ENCODE peak calls at places on chromosomes 5 and 9, in four cellular contexts. One of them, this sample, is unnamed.

GRCh38 chr9:34898846-34899245 is 59.2 kb upstream of the PHF24 start:
- DNase-seq in A549: no peak
- DNase-seq in K562: no peak
- DNase-seq in GM12878: no peak
- DNase-seq in this sample: no peak

GRCh38 chr5:93186031-93186682 is 394.9 kb downstream of the NR2F1-AS1 start:
- DNase-seq in A549: no peak
- DNase-seq in K562: no peak
- DNase-seq in GM12878: no peak
- DNase-seq in this sample: no peak

GRCh38 chr9:126722922-126723806 is 81.7 kb upstream of the ZBTB43 start:
- DNase-seq in A549: no peak
- DNase-seq in K562: peak; percentile 64
- DNase-seq in GM12878: no peak
- DNase-seq in this sample: no peak

GRCh38 chr5:107567901-107568671 is 102.7 kb downstream of the EFNA5 start:
- DNase-seq in A549: no peak
- DNase-seq in K562: no peak
- DNase-seq in GM12878: peak; percentile 63
- DNase-seq in this sample: no peak

GRCh38 chr5:169169786-169170185 is 131.2 kb downstream of the SLIT3 start:
- DNase-seq in A549: no peak
- DNase-seq in K562: no peak
- DNase-seq in GM12878: no peak
- DNase-seq in this sample: no peak

GRCh38 chr5:87155076-87155475 is 112.6 kb upstream of the RASA1 start:
- DNase-seq in A549: no peak
- DNase-seq in K562: no peak
- DNase-seq in GM12878: no peak
- DNase-seq in this sample: no peak

GRCh38 chr9:89144242-89144641 is 34.4 kb downstream of the SHC3 start:
- DNase-seq in A549: no peak
- DNase-seq in K562: no peak
- DNase-seq in GM12878: no peak
- DNase-seq in this sample: no peak

GRCh38 chr9:91154686-91155085 is 207.0 kb downstream of the AUH start:
- DNase-seq in A549: no peak
- DNase-seq in K562: no peak
- DNase-seq in GM12878: no peak
- DNase-seq in this sample: no peak

GRCh38 chr9:127980056-127980705 is 608 bp downstream of the EEIG1 start:
- DNase-seq in A549: no peak
- DNase-seq in K562: peak; percentile 64
- DNase-seq in GM12878: no peak
- DNase-seq in this sample: no peak

DNA sequence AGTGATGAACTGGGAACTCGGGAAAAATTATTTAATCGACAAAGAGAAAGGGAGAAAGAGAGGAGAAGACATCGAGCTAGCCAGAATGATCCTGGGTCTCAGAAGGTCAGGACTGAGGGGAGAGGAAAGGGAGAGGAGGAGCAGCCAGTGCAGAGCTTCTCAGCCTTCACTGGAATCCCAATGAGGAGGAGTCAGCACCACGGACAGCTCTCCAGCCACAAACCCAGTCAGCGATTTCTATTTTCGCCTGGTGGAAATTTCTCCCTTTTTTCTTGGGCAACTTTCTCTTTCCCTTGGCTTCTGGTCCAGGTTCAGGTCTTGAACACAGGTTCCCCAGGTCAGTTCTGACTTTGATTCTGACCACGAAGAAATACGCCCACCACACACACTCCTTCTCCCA is 1.6 kb upstream of the BRINP1 start:
- DNase-seq in A549: peak; percentile 17
- DNase-seq in K562: peak; percentile 19
- DNase-seq in GM12878: no peak
- DNase-seq in this sample: peak; percentile 4
- TF ChIP-seq POLR2AphosphoS2 in A549: no peak
- TF ChIP-seq POLR2AphosphoS2 in K562: no peak
- TF ChIP-seq POLR2AphosphoS2 in GM12878: no peak
- TF ChIP-seq POLR2AphosphoS2 in this sample: no peak

GRCh38 chr9:123318192-123318591 is 37.8 kb upstream of the CRB2 start:
- DNase-seq in A549: no peak
- DNase-seq in K562: no peak
- DNase-seq in GM12878: peak; percentile 79
- DNase-seq in this sample: no peak

GRCh38 chr9:123321874-123322770 is 33.9 kb upstream of the CRB2 start:
- DNase-seq in A549: no peak
- DNase-seq in K562: no peak
- DNase-seq in GM12878: no peak
- DNase-seq in this sample: no peak

GRCh38 chr9:123320814-123321213 is 35.2 kb upstream of the CRB2 start:
- DNase-seq in A549: no peak
- DNase-seq in K562: no peak
- DNase-seq in GM12878: no peak
- DNase-seq in this sample: no peak

GRCh38 chr9:123318961-123319421 is 37.0 kb upstream of the CRB2 start:
- DNase-seq in A549: no peak
- DNase-seq in K562: no peak
- DNase-seq in GM12878: no peak
- DNase-seq in this sample: no peak

DNA sequence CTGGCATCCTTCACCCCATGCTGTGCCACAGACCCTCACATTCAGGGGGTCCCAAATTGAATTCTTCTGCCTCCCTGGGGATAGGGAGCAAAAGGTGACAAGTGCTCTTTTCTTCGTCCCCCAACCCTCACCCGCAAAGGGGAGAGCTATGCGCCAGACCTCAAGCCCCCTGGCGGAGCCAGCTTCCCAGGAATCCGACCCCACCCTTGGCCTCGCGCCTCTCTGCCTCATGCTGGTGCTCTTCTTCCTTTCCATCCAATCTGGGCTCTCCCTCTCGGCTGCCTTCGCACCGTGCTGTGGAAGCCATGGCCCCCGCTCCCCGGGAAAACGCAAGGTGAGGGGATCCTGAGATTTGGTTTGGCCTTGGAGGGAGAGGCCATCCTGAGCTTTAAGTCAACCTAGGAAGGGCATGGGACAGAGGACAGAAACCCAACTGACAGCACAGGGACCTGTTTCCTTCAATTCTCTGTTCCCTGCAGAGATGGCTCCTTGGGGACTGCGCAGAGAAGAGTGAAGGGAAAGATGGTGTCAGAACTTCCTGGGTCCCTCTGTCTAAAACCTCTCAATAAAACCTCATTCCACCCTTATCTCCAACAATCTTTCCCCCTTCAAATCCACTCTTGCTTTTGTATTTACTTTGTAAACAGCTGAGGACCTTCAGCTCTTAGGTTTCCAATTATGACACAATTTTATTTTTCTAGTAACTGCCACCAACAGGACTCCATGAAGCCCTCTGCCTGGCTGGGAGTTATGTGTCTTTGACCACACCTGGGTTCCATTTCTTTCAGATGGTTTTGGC is 36.3 kb upstream of the CRB2 start:
- DNase-seq in A549: no peak
- DNase-seq in K562: no peak
- DNase-seq in GM12878: no peak
- DNase-seq in this sample: peak; percentile 34
- TF ChIP-seq POLR2AphosphoS2 in A549: no peak
- TF ChIP-seq POLR2AphosphoS2 in K562: no peak
- TF ChIP-seq POLR2AphosphoS2 in GM12878: no peak
- TF ChIP-seq POLR2AphosphoS2 in this sample: no peak

GRCh38 chr9:81634437-81634836 is 54.9 kb downstream of the TLE1 start:
- DNase-seq in A549: no peak
- DNase-seq in K562: no peak
- DNase-seq in GM12878: no peak
- DNase-seq in this sample: peak; percentile 31
- TF ChIP-seq POLR2AphosphoS2 in A549: no peak
- TF ChIP-seq POLR2AphosphoS2 in K562: no peak
- TF ChIP-seq POLR2AphosphoS2 in GM12878: no peak
- TF ChIP-seq POLR2AphosphoS2 in this sample: no peak

GRCh38 chr5:62942384-62942783 is 363.8 kb downstream of the LRRC70 start:
- DNase-seq in A549: no peak
- DNase-seq in K562: no peak
- DNase-seq in GM12878: no peak
- DNase-seq in this sample: no peak

GRCh38 chr5:62935660-62936059 is 357.0 kb downstream of the LRRC70 start:
- DNase-seq in A549: no peak
- DNase-seq in K562: no peak
- DNase-seq in GM12878: no peak
- DNase-seq in this sample: no peak

GRCh38 chr5:62934319-62934718 is 355.7 kb downstream of the LRRC70 start:
- DNase-seq in A549: no peak
- DNase-seq in K562: no peak
- DNase-seq in GM12878: no peak
- DNase-seq in this sample: no peak

GRCh38 chr5:62937661-62938558 is 359.3 kb downstream of the LRRC70 start:
- DNase-seq in A549: no peak
- DNase-seq in K562: no peak
- DNase-seq in GM12878: no peak
- DNase-seq in this sample: peak; percentile 58

GRCh38 chr5:62938927-62939326 is 360.3 kb downstream of the LRRC70 start:
- DNase-seq in A549: no peak
- DNase-seq in K562: no peak
- DNase-seq in GM12878: no peak
- DNase-seq in this sample: no peak
- TF ChIP-seq POLR2AphosphoS2 in A549: no peak
- TF ChIP-seq POLR2AphosphoS2 in K562: no peak
- TF ChIP-seq POLR2AphosphoS2 in GM12878: no peak
- TF ChIP-seq POLR2AphosphoS2 in this sample: no peak

GRCh38 chr5:176334031-176334770 is 27.4 kb downstream of the KIAA1191 start:
- DNase-seq in A549: no peak
- DNase-seq in K562: no peak
- DNase-seq in GM12878: no peak
- DNase-seq in this sample: no peak
- TF ChIP-seq POLR2AphosphoS2 in A549: no peak
- TF ChIP-seq POLR2AphosphoS2 in K562: no peak
- TF ChIP-seq POLR2AphosphoS2 in GM12878: no peak
- TF ChIP-seq POLR2AphosphoS2 in this sample: no peak

DNA sequence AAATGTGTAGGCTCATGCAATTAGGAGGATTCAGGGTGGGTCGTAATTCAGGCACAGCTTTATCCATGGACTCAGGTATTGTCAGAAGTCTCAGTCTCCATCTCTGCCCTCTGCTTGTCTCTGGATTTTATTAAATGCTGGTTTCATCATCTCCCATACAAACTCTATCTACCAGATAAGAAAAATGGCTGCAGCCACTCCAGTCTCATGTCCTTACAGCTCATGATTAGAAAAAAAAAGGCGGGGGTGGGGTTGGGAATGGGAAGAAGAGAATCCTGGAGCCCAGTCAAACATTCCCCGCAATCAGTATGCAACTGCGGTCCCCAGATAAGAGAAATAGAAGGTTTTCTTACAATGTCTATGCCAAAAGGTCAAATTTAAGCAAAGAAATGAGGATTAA is 7.6 kb upstream of the FBXO38 start:
- DNase-seq in A549: no peak
- DNase-seq in K562: no peak
- DNase-seq in GM12878: no peak
- DNase-seq in this sample: no peak
- TF ChIP-seq POLR2AphosphoS2 in A549: no peak
- TF ChIP-seq POLR2AphosphoS2 in K562: no peak
- TF ChIP-seq POLR2AphosphoS2 in GM12878: no peak
- TF ChIP-seq POLR2AphosphoS2 in this sample: no peak

GRCh38 chr5:81142108-81142507 is 91.0 kb upstream of the CKMT2 start:
- DNase-seq in A549: no peak
- DNase-seq in K562: no peak
- DNase-seq in GM12878: no peak
- DNase-seq in this sample: no peak
- TF ChIP-seq POLR2AphosphoS2 in A549: no peak
- TF ChIP-seq POLR2AphosphoS2 in K562: no peak
- TF ChIP-seq POLR2AphosphoS2 in GM12878: no peak
- TF ChIP-seq POLR2AphosphoS2 in this sample: no peak

DNA sequence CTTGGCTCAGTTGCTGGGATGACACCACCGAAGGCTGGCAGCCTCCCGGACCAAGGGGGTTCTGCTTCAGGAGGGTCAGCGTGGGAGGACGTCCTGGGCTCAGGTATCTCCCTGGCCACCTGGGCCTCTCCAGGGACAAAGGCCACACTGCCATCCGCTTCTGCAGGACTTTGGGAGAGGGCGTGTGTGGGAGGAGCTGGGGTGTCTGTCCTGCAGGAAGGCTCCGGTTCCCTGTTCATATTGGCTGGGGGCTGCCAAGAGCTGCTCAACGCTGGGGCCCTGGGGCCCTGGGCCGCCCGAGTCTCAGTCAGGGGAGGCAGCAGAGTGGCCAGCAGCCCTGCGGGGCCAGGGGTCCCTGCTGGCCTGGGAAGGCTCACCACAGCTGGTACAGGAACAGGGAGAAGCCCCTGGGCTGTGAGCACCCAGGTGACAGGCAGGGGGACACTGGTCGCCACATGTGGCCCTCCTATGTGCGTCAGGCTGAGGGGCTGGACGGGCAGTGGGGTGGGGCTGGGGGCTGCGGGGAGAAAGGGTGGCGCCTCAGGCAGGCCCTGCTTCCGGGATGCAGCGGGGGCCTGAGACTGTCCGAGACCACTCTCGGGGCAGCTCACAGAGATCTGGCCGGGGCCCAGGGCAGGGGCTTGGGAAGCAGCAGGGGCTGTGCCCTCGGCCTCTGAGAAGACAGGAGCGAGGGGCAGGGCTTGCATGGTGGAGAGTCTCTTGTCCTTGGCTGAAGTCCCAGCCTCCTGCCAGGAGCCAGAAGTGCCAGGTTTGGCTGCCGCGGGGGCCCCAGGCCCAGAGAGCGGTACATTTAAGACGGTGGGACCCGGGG is 4.9 kb upstream of the CARD9 start:
- DNase-seq in A549: no peak
- DNase-seq in K562: no peak
- DNase-seq in GM12878: no peak
- DNase-seq in this sample: no peak
- TF ChIP-seq POLR2AphosphoS2 in A549: no peak
- TF ChIP-seq POLR2AphosphoS2 in K562: no peak
- TF ChIP-seq POLR2AphosphoS2 in GM12878: no peak
- TF ChIP-seq POLR2AphosphoS2 in this sample: no peak

DNA sequence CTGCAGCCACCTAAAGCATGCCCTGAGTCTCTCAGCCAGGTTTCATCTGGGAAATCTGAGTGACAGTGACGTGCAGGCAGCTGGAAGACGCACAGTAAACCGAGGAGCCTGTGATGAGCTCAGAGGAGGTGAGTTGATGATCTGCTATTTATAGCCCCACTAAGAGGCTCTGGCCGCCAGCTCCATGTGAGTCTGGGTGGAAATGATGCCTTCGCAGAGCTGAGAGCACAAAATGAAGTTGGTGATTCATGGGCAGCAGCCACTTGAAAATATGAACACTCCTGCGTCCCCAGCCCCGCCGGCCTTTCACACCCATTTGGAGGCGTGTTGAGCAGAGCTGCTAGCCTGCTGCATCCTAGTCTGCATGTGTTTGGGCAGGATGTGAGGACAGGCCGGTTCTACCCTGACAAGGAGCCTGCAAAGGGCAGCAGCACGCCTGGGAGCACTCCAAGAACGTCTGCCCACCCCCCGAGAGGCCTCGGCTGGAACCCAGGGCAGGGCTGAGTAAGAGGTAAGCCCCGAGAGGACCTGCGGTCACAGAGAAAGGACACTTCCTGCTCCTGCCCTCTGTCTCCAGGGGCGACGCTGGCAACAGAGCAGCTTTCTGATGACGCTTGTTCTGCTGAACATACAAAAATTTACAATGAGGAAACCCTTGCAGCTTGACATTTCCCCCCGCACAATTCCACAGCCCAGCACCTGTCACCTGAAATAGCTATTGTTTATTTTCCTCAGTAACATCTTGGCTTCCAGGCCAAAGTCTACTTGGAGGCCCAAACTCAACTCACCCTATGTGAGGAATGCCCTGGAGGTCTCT is 25.1 kb upstream of the CDKN2AIPNL start:
- DNase-seq in A549: peak; percentile 41
- DNase-seq in K562: no peak
- DNase-seq in GM12878: peak; percentile 46
- DNase-seq in this sample: peak; percentile 64
- TF ChIP-seq POLR2AphosphoS2 in A549: no peak
- TF ChIP-seq POLR2AphosphoS2 in K562: no peak
- TF ChIP-seq POLR2AphosphoS2 in GM12878: no peak
- TF ChIP-seq POLR2AphosphoS2 in this sample: no peak